ENCODE peak calls at places on chromosomes 1 and 21, in ten cellular contexts. One of them, this sample, is unnamed.

GRCh38 chr1:95287078-95287477 is 53.1 kb downstream of the RWDD3 start:
- DNase-seq in endothelial cell: no peak
- DNase-seq in astrocyte of the spinal cord: no peak
- DNase-seq in neural progenitor cell: peak; percentile 38
- DNase-seq in BE2C: peak; percentile 22
- DNase-seq in MM.1S: no peak
- DNase-seq in osteocyte: no peak
- DNase-seq in brain microvascular endothelial cell: no peak
- DNase-seq in cardiac fibroblast: peak; percentile 3
- DNase-seq in endodermal cell: no peak
- DNase-seq in this sample: no peak

GRCh38 chr1:230101556-230101955 is 34.5 kb downstream of the GALNT2 start:
- DNase-seq in endothelial cell: no peak
- DNase-seq in astrocyte of the spinal cord: no peak
- DNase-seq in neural progenitor cell: no peak
- DNase-seq in BE2C: no peak
- DNase-seq in MM.1S: no peak
- DNase-seq in osteocyte: no peak
- DNase-seq in brain microvascular endothelial cell: no peak
- DNase-seq in cardiac fibroblast: peak; percentile 43
- DNase-seq in endodermal cell: no peak
- DNase-seq in this sample: no peak

GRCh38 chr1:61457526-61457925 is 267.4 kb downstream of the TM2D1 start:
- DNase-seq in endothelial cell: no peak
- DNase-seq in astrocyte of the spinal cord: no peak
- DNase-seq in neural progenitor cell: no peak
- DNase-seq in BE2C: no peak
- DNase-seq in MM.1S: no peak
- DNase-seq in osteocyte: no peak
- DNase-seq in brain microvascular endothelial cell: no peak
- DNase-seq in cardiac fibroblast: no peak
- DNase-seq in endodermal cell: no peak
- DNase-seq in this sample: no peak

GRCh38 chr1:221350091-221350490 is 391.8 kb downstream of the DUSP10 start:
- DNase-seq in endothelial cell: no peak
- DNase-seq in astrocyte of the spinal cord: no peak
- DNase-seq in neural progenitor cell: no peak
- DNase-seq in BE2C: no peak
- DNase-seq in MM.1S: no peak
- DNase-seq in osteocyte: no peak
- DNase-seq in brain microvascular endothelial cell: no peak
- DNase-seq in cardiac fibroblast: no peak
- DNase-seq in endodermal cell: no peak
- DNase-seq in this sample: no peak

GRCh38 chr1:117735045-117735992 is 129.5 kb downstream of the TENT5C start:
- DNase-seq in endothelial cell: no peak
- DNase-seq in astrocyte of the spinal cord: peak; percentile 62
- DNase-seq in neural progenitor cell: peak; percentile 21
- DNase-seq in BE2C: no peak
- DNase-seq in MM.1S: peak; percentile 42
- DNase-seq in osteocyte: no peak
- DNase-seq in brain microvascular endothelial cell: peak; percentile 42
- DNase-seq in cardiac fibroblast: peak; percentile 65
- DNase-seq in endodermal cell: no peak
- DNase-seq in this sample: no peak

GRCh38 chr1:116415699-116416533 is 42.9 kb downstream of the ATP1A1 start:
- DNase-seq in endothelial cell: no peak
- DNase-seq in astrocyte of the spinal cord: no peak
- DNase-seq in neural progenitor cell: peak; percentile 76
- DNase-seq in BE2C: peak; percentile 74
- DNase-seq in MM.1S: no peak
- DNase-seq in osteocyte: peak; percentile 72
- DNase-seq in brain microvascular endothelial cell: no peak
- DNase-seq in cardiac fibroblast: peak; percentile 42
- DNase-seq in endodermal cell: peak; percentile 87
- DNase-seq in this sample: no peak

GRCh38 chr1:7422561-7422960 is 348.5 kb upstream of the VAMP3 start:
- DNase-seq in endothelial cell: no peak
- DNase-seq in astrocyte of the spinal cord: no peak
- DNase-seq in neural progenitor cell: no peak
- DNase-seq in BE2C: no peak
- DNase-seq in MM.1S: no peak
- DNase-seq in osteocyte: peak; percentile 51
- DNase-seq in brain microvascular endothelial cell: no peak
- DNase-seq in cardiac fibroblast: no peak
- DNase-seq in endodermal cell: no peak
- DNase-seq in this sample: no peak

GRCh38 chr21:27326293-27326692 is 359.4 kb upstream of the ADAMTS5 start:
- DNase-seq in endothelial cell: no peak
- DNase-seq in astrocyte of the spinal cord: no peak
- DNase-seq in neural progenitor cell: no peak
- DNase-seq in BE2C: no peak
- DNase-seq in MM.1S: no peak
- DNase-seq in osteocyte: no peak
- DNase-seq in brain microvascular endothelial cell: no peak
- DNase-seq in cardiac fibroblast: no peak
- DNase-seq in endodermal cell: no peak
- DNase-seq in this sample: no peak

GRCh38 chr21:44926364-44927101 is 5.8 kb upstream of the ITGB2 start:
- DNase-seq in endothelial cell: no peak
- DNase-seq in astrocyte of the spinal cord: no peak
- DNase-seq in neural progenitor cell: no peak
- DNase-seq in BE2C: no peak
- DNase-seq in MM.1S: no peak
- DNase-seq in osteocyte: no peak
- DNase-seq in brain microvascular endothelial cell: no peak
- DNase-seq in cardiac fibroblast: no peak
- DNase-seq in endodermal cell: peak; percentile 54
- DNase-seq in this sample: no peak

GRCh38 chr1:101308935-101309333 is 72.1 kb downstream of the S1PR1 start:
- DNase-seq in endothelial cell: no peak
- DNase-seq in astrocyte of the spinal cord: no peak
- DNase-seq in neural progenitor cell: no peak
- DNase-seq in BE2C: no peak
- DNase-seq in MM.1S: no peak
- DNase-seq in osteocyte: no peak
- DNase-seq in brain microvascular endothelial cell: no peak
- DNase-seq in cardiac fibroblast: no peak
- DNase-seq in endodermal cell: peak; percentile 61
- DNase-seq in this sample: no peak

DNA sequence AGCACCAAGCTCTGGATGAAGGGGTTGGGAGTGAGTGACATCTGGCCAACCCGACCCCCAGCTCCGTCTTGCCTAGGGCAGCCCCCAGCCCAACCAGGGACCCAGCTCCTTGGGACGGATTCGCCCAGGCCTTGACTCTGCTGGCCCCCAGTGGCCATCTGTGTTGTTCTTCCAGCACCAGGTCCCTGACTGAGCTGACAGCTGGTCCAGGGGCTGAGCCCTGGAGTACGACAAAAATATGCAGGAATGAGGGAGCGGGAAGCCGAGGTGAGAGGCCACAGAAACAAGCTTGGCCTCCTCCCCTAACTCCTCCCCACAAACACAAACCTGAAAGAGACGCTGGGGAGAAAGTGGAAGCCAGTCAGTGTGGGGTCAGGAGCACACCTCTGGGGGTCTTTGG is 55.0 kb upstream of the PAX7 start:
- DNase-seq in endothelial cell: peak; percentile 80
- DNase-seq in astrocyte of the spinal cord: no peak
- DNase-seq in neural progenitor cell: peak; percentile 90
- DNase-seq in BE2C: peak; percentile 79
- DNase-seq in MM.1S: no peak
- DNase-seq in osteocyte: no peak
- DNase-seq in brain microvascular endothelial cell: peak; percentile 20
- DNase-seq in cardiac fibroblast: no peak
- DNase-seq in endodermal cell: peak; percentile 97
- DNase-seq in this sample: peak; percentile 28
- TF ChIP-seq CTCF in endothelial cell: peak; percentile 66
- TF ChIP-seq CTCF in astrocyte of the spinal cord: no peak
- TF ChIP-seq CTCF in neural progenitor cell: peak; percentile 87
- TF ChIP-seq CTCF in BE2C: peak; percentile 70
- TF ChIP-seq CTCF in MM.1S: no peak
- TF ChIP-seq CTCF in osteocyte: peak; percentile 67
- TF ChIP-seq CTCF in brain microvascular endothelial cell: peak; percentile 26
- TF ChIP-seq CTCF in cardiac fibroblast: peak; percentile 66
- TF ChIP-seq CTCF in endodermal cell: peak; percentile 89
- TF ChIP-seq CTCF in this sample: no peak

GRCh38 chr1:154352245-154352580 is 26.9 kb downstream of the ATP8B2 start:
- DNase-seq in endothelial cell: no peak
- DNase-seq in astrocyte of the spinal cord: no peak
- DNase-seq in neural progenitor cell: peak; percentile 24
- DNase-seq in BE2C: no peak
- DNase-seq in MM.1S: peak; percentile 6
- DNase-seq in osteocyte: no peak
- DNase-seq in brain microvascular endothelial cell: no peak
- DNase-seq in cardiac fibroblast: no peak
- DNase-seq in endodermal cell: no peak
- DNase-seq in this sample: no peak

GRCh38 chr1:154351363-154352068 is 26.2 kb downstream of the ATP8B2 start:
- DNase-seq in endothelial cell: no peak
- DNase-seq in astrocyte of the spinal cord: no peak
- DNase-seq in neural progenitor cell: no peak
- DNase-seq in BE2C: no peak
- DNase-seq in MM.1S: peak; percentile 5
- DNase-seq in osteocyte: no peak
- DNase-seq in brain microvascular endothelial cell: no peak
- DNase-seq in cardiac fibroblast: no peak
- DNase-seq in endodermal cell: no peak
- DNase-seq in this sample: no peak

GRCh38 chr1:154352581-154353459 is 27.5 kb downstream of the ATP8B2 start:
- DNase-seq in endothelial cell: peak; percentile 39
- DNase-seq in astrocyte of the spinal cord: peak; percentile 34
- DNase-seq in neural progenitor cell: peak; percentile 72
- DNase-seq in BE2C: no peak
- DNase-seq in MM.1S: peak; percentile 75
- DNase-seq in osteocyte: peak; percentile 89
- DNase-seq in brain microvascular endothelial cell: no peak
- DNase-seq in cardiac fibroblast: peak; percentile 82
- DNase-seq in endodermal cell: peak; percentile 89
- DNase-seq in this sample: peak; percentile 22

GRCh38 chr1:154353460-154353904 is 28.2 kb downstream of the ATP8B2 start:
- DNase-seq in endothelial cell: peak; percentile 19
- DNase-seq in astrocyte of the spinal cord: peak; percentile 22
- DNase-seq in neural progenitor cell: peak; percentile 21
- DNase-seq in BE2C: no peak
- DNase-seq in MM.1S: peak; percentile 76
- DNase-seq in osteocyte: no peak
- DNase-seq in brain microvascular endothelial cell: peak; percentile 27
- DNase-seq in cardiac fibroblast: peak; percentile 80
- DNase-seq in endodermal cell: peak; percentile 59
- DNase-seq in this sample: no peak

GRCh38 chr1:154353966-154354365 is 28.6 kb downstream of the ATP8B2 start:
- DNase-seq in endothelial cell: no peak
- DNase-seq in astrocyte of the spinal cord: no peak
- DNase-seq in neural progenitor cell: no peak
- DNase-seq in BE2C: no peak
- DNase-seq in MM.1S: no peak
- DNase-seq in osteocyte: no peak
- DNase-seq in brain microvascular endothelial cell: no peak
- DNase-seq in cardiac fibroblast: no peak
- DNase-seq in endodermal cell: no peak
- DNase-seq in this sample: no peak
- TF ChIP-seq CTCF in endothelial cell: no peak
- TF ChIP-seq CTCF in astrocyte of the spinal cord: no peak
- TF ChIP-seq CTCF in neural progenitor cell: no peak
- TF ChIP-seq CTCF in BE2C: no peak
- TF ChIP-seq CTCF in MM.1S: no peak
- TF ChIP-seq CTCF in osteocyte: no peak
- TF ChIP-seq CTCF in brain microvascular endothelial cell: no peak
- TF ChIP-seq CTCF in cardiac fibroblast: no peak
- TF ChIP-seq CTCF in endodermal cell: no peak
- TF ChIP-seq CTCF in this sample: no peak

DNA sequence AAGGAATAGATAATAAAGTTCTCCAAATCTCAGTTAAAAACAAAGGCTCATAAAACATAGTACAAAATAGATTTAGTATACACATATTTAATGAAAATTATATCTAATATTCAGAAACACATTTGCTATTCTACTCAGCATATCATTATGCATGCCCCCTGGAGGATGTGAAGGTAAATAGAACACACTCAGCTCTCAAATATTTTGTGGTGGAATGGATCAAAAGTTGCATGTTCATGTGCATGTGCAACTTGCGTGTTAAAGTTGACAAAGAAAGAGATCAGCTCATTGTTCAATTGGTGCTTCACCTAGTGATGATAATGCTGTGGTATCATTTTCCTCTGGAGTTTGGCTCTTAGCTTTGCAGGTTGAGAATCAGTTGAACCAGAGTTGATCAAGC is 4.9 kb upstream of the ZNF644 start:
- DNase-seq in endothelial cell: no peak
- DNase-seq in astrocyte of the spinal cord: no peak
- DNase-seq in neural progenitor cell: no peak
- DNase-seq in BE2C: no peak
- DNase-seq in MM.1S: peak; percentile 32
- DNase-seq in osteocyte: no peak
- DNase-seq in brain microvascular endothelial cell: peak; percentile 5
- DNase-seq in cardiac fibroblast: peak; percentile 36
- DNase-seq in endodermal cell: no peak
- DNase-seq in this sample: no peak
- TF ChIP-seq CTCF in endothelial cell: no peak
- TF ChIP-seq CTCF in astrocyte of the spinal cord: peak; percentile 46
- TF ChIP-seq CTCF in neural progenitor cell: no peak
- TF ChIP-seq CTCF in BE2C: peak; percentile 14
- TF ChIP-seq CTCF in MM.1S: peak; percentile 48
- TF ChIP-seq CTCF in osteocyte: peak; percentile 43
- TF ChIP-seq CTCF in brain microvascular endothelial cell: peak; percentile 37
- TF ChIP-seq CTCF in cardiac fibroblast: peak; percentile 34
- TF ChIP-seq CTCF in endodermal cell: peak; percentile 37
- TF ChIP-seq CTCF in this sample: no peak

DNA sequence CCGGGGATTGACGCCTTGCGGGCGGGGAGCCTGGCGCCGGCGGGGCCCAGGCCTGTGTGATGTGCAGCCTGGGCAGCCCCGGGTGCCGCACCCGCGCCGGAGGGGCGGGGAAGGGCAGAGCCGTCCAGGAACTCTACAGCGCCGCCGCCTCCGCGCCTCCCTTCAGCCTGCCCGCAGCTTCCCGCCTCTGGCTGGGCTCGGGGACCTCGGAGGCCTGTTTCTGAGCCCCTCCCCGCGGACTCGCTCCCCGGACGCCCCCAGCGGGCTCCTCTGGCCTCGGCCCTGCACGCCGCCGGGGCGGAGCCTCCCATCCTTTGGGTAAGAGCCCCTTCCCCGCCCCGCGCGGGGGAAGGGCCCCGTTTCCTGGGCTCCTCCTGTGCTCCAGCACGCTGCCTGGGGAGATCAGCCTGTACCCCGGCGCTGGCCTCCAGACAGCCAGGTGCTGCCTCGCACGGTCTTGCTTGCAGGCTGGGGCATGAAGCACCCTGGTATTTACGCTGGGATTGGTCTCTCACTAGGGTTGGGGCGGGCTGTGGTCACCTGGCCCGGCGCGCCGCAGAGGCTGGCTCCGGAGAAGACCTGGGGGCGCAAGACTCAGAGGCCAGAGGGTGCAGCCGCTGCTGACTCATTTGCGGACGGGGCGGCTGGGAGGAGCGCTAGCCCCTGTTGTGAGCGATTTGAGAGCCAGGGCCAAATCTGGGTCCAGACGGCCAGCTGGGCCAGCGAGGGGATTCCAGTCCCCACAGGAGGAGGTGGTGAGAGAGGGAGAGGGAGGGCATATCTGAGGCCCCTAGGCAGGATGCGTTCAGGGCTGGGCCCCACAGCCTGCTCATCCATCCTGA is 5.7 kb upstream of the ACOT11 start:
- DNase-seq in endothelial cell: peak; percentile 75
- DNase-seq in astrocyte of the spinal cord: peak; percentile 78
- DNase-seq in neural progenitor cell: peak; percentile 86
- DNase-seq in BE2C: peak; percentile 81
- DNase-seq in MM.1S: peak; percentile 71
- DNase-seq in osteocyte: no peak
- DNase-seq in brain microvascular endothelial cell: peak; percentile 14
- DNase-seq in cardiac fibroblast: peak; percentile 60
- DNase-seq in endodermal cell: peak; percentile 95
- DNase-seq in this sample: peak; percentile 24
- TF ChIP-seq CTCF in endothelial cell: no peak
- TF ChIP-seq CTCF in astrocyte of the spinal cord: no peak
- TF ChIP-seq CTCF in neural progenitor cell: peak; percentile 35
- TF ChIP-seq CTCF in BE2C: no peak
- TF ChIP-seq CTCF in MM.1S: peak; percentile 17
- TF ChIP-seq CTCF in osteocyte: no peak
- TF ChIP-seq CTCF in brain microvascular endothelial cell: no peak
- TF ChIP-seq CTCF in cardiac fibroblast: no peak
- TF ChIP-seq CTCF in endodermal cell: peak; percentile 54
- TF ChIP-seq CTCF in this sample: no peak